ENCODE peak calls at places on chromosomes 1 and 21, in five cellular contexts. One of them, this sample, is unnamed.

GRCh38 chr1:47643506-47644215 is 205.8 kb downstream of the FOXD2 start:
- DNase-seq in heart left ventricle: no peak
- DNase-seq in stimulated activated CD8-positive, alpha-beta memory T cell treated with anti-CD3 and anti-CD28 coated beads, Interleukin-7, amount 100 ng/mL, for 24 hours: no peak
- DNase-seq in activated T-cell treated with anti-CD3 and anti-CD28 coated beads for 24 hours: no peak
- DNase-seq in activated naive CD4-positive, alpha-beta T cell treated with anti-CD3 and anti-CD28 coated beads, Interleukin-2, amount 10 ng/mL, durations not matched to agents 7 days and 5 days: no peak
- DNase-seq in this sample: no peak

GRCh38 chr1:47840791-47841190 is 156.4 kb downstream of the TRABD2B start:
- DNase-seq in heart left ventricle: no peak
- DNase-seq in stimulated activated CD8-positive, alpha-beta memory T cell treated with anti-CD3 and anti-CD28 coated beads, Interleukin-7, amount 100 ng/mL, for 24 hours: no peak
- DNase-seq in activated T-cell treated with anti-CD3 and anti-CD28 coated beads for 24 hours: no peak
- DNase-seq in activated naive CD4-positive, alpha-beta T cell treated with anti-CD3 and anti-CD28 coated beads, Interleukin-2, amount 10 ng/mL, durations not matched to agents 7 days and 5 days: no peak
- DNase-seq in this sample: no peak

GRCh38 chr1:101769520-101769919 is 227.2 kb downstream of the OLFM3 start:
- DNase-seq in heart left ventricle: no peak
- DNase-seq in stimulated activated CD8-positive, alpha-beta memory T cell treated with anti-CD3 and anti-CD28 coated beads, Interleukin-7, amount 100 ng/mL, for 24 hours: no peak
- DNase-seq in activated T-cell treated with anti-CD3 and anti-CD28 coated beads for 24 hours: no peak
- DNase-seq in activated naive CD4-positive, alpha-beta T cell treated with anti-CD3 and anti-CD28 coated beads, Interleukin-2, amount 10 ng/mL, durations not matched to agents 7 days and 5 days: no peak
- DNase-seq in this sample: no peak

GRCh38 chr1:212161231-212161781 is 123.9 kb upstream of the PPP2R5A start:
- DNase-seq in heart left ventricle: no peak
- DNase-seq in stimulated activated CD8-positive, alpha-beta memory T cell treated with anti-CD3 and anti-CD28 coated beads, Interleukin-7, amount 100 ng/mL, for 24 hours: no peak
- DNase-seq in activated T-cell treated with anti-CD3 and anti-CD28 coated beads for 24 hours: no peak
- DNase-seq in activated naive CD4-positive, alpha-beta T cell treated with anti-CD3 and anti-CD28 coated beads, Interleukin-2, amount 10 ng/mL, durations not matched to agents 7 days and 5 days: no peak
- DNase-seq in this sample: no peak

GRCh38 chr1:70754711-70755110 is 292.9 kb downstream of the PTGER3 start:
- DNase-seq in heart left ventricle: no peak
- DNase-seq in stimulated activated CD8-positive, alpha-beta memory T cell treated with anti-CD3 and anti-CD28 coated beads, Interleukin-7, amount 100 ng/mL, for 24 hours: no peak
- DNase-seq in activated T-cell treated with anti-CD3 and anti-CD28 coated beads for 24 hours: no peak
- DNase-seq in activated naive CD4-positive, alpha-beta T cell treated with anti-CD3 and anti-CD28 coated beads, Interleukin-2, amount 10 ng/mL, durations not matched to agents 7 days and 5 days: no peak
- DNase-seq in this sample: no peak

GRCh38 chr1:51237313-51237700 is 1.2 kb downstream of the RNF11 start:
- DNase-seq in heart left ventricle: no peak
- DNase-seq in stimulated activated CD8-positive, alpha-beta memory T cell treated with anti-CD3 and anti-CD28 coated beads, Interleukin-7, amount 100 ng/mL, for 24 hours: no peak
- DNase-seq in activated T-cell treated with anti-CD3 and anti-CD28 coated beads for 24 hours: no peak
- DNase-seq in activated naive CD4-positive, alpha-beta T cell treated with anti-CD3 and anti-CD28 coated beads, Interleukin-2, amount 10 ng/mL, durations not matched to agents 7 days and 5 days: no peak
- DNase-seq in this sample: no peak

GRCh38 chr1:1872329-1872994 is 18.4 kb downstream of the GNB1 start:
- DNase-seq in heart left ventricle: no peak
- DNase-seq in stimulated activated CD8-positive, alpha-beta memory T cell treated with anti-CD3 and anti-CD28 coated beads, Interleukin-7, amount 100 ng/mL, for 24 hours: no peak
- DNase-seq in activated T-cell treated with anti-CD3 and anti-CD28 coated beads for 24 hours: no peak
- DNase-seq in activated naive CD4-positive, alpha-beta T cell treated with anti-CD3 and anti-CD28 coated beads, Interleukin-2, amount 10 ng/mL, durations not matched to agents 7 days and 5 days: no peak
- DNase-seq in this sample: no peak

GRCh38 chr1:42851420-42851819 is 5.0 kb downstream of the ZNF691 start:
- DNase-seq in heart left ventricle: no peak
- DNase-seq in stimulated activated CD8-positive, alpha-beta memory T cell treated with anti-CD3 and anti-CD28 coated beads, Interleukin-7, amount 100 ng/mL, for 24 hours: no peak
- DNase-seq in activated T-cell treated with anti-CD3 and anti-CD28 coated beads for 24 hours: no peak
- DNase-seq in activated naive CD4-positive, alpha-beta T cell treated with anti-CD3 and anti-CD28 coated beads, Interleukin-2, amount 10 ng/mL, durations not matched to agents 7 days and 5 days: no peak
- DNase-seq in this sample: no peak

GRCh38 chr1:27322569-27323116 is 680 bp downstream of the TMEM222 start:
- DNase-seq in heart left ventricle: no peak
- DNase-seq in stimulated activated CD8-positive, alpha-beta memory T cell treated with anti-CD3 and anti-CD28 coated beads, Interleukin-7, amount 100 ng/mL, for 24 hours: no peak
- DNase-seq in activated T-cell treated with anti-CD3 and anti-CD28 coated beads for 24 hours: no peak
- DNase-seq in activated naive CD4-positive, alpha-beta T cell treated with anti-CD3 and anti-CD28 coated beads, Interleukin-2, amount 10 ng/mL, durations not matched to agents 7 days and 5 days: no peak
- DNase-seq in this sample: no peak

GRCh38 chr1:179229214-179230140 is at the start of gene ABL2:
- DNase-seq in heart left ventricle: peak
- DNase-seq in stimulated activated CD8-positive, alpha-beta memory T cell treated with anti-CD3 and anti-CD28 coated beads, Interleukin-7, amount 100 ng/mL, for 24 hours: peak
- DNase-seq in activated T-cell treated with anti-CD3 and anti-CD28 coated beads for 24 hours: peak
- DNase-seq in activated naive CD4-positive, alpha-beta T cell treated with anti-CD3 and anti-CD28 coated beads, Interleukin-2, amount 10 ng/mL, durations not matched to agents 7 days and 5 days: peak
- DNase-seq in this sample: peak

GRCh38 chr1:174666248-174666647 is 218.5 kb downstream of the GPR52 start:
- DNase-seq in heart left ventricle: no peak
- DNase-seq in stimulated activated CD8-positive, alpha-beta memory T cell treated with anti-CD3 and anti-CD28 coated beads, Interleukin-7, amount 100 ng/mL, for 24 hours: no peak
- DNase-seq in activated T-cell treated with anti-CD3 and anti-CD28 coated beads for 24 hours: no peak
- DNase-seq in activated naive CD4-positive, alpha-beta T cell treated with anti-CD3 and anti-CD28 coated beads, Interleukin-2, amount 10 ng/mL, durations not matched to agents 7 days and 5 days: no peak
- DNase-seq in this sample: no peak

GRCh38 chr1:53069265-53069662 is 7.3 kb downstream of the PODN start:
- DNase-seq in heart left ventricle: no peak
- DNase-seq in stimulated activated CD8-positive, alpha-beta memory T cell treated with anti-CD3 and anti-CD28 coated beads, Interleukin-7, amount 100 ng/mL, for 24 hours: no peak
- DNase-seq in activated T-cell treated with anti-CD3 and anti-CD28 coated beads for 24 hours: no peak
- DNase-seq in activated naive CD4-positive, alpha-beta T cell treated with anti-CD3 and anti-CD28 coated beads, Interleukin-2, amount 10 ng/mL, durations not matched to agents 7 days and 5 days: peak
- DNase-seq in this sample: peak

GRCh38 chr21:41926068-41926806 is 27.6 kb downstream of the C2CD2 start:
- DNase-seq in heart left ventricle: no peak
- DNase-seq in stimulated activated CD8-positive, alpha-beta memory T cell treated with anti-CD3 and anti-CD28 coated beads, Interleukin-7, amount 100 ng/mL, for 24 hours: no peak
- DNase-seq in activated T-cell treated with anti-CD3 and anti-CD28 coated beads for 24 hours: peak
- DNase-seq in activated naive CD4-positive, alpha-beta T cell treated with anti-CD3 and anti-CD28 coated beads, Interleukin-2, amount 10 ng/mL, durations not matched to agents 7 days and 5 days: peak
- DNase-seq in this sample: peak

GRCh38 chr1:205456868-205457724 is 1.3 kb upstream of the BLACAT1 start:
- DNase-seq in heart left ventricle: no peak
- DNase-seq in stimulated activated CD8-positive, alpha-beta memory T cell treated with anti-CD3 and anti-CD28 coated beads, Interleukin-7, amount 100 ng/mL, for 24 hours: no peak
- DNase-seq in activated T-cell treated with anti-CD3 and anti-CD28 coated beads for 24 hours: no peak
- DNase-seq in activated naive CD4-positive, alpha-beta T cell treated with anti-CD3 and anti-CD28 coated beads, Interleukin-2, amount 10 ng/mL, durations not matched to agents 7 days and 5 days: no peak
- DNase-seq in this sample: no peak

GRCh38 chr1:45012639-45013278 is 705 bp downstream of the UROD start:
- DNase-seq in heart left ventricle: peak
- DNase-seq in stimulated activated CD8-positive, alpha-beta memory T cell treated with anti-CD3 and anti-CD28 coated beads, Interleukin-7, amount 100 ng/mL, for 24 hours: no peak
- DNase-seq in activated T-cell treated with anti-CD3 and anti-CD28 coated beads for 24 hours: peak
- DNase-seq in activated naive CD4-positive, alpha-beta T cell treated with anti-CD3 and anti-CD28 coated beads, Interleukin-2, amount 10 ng/mL, durations not matched to agents 7 days and 5 days: peak
- DNase-seq in this sample: peak

GRCh38 chr1:198755715-198756114 is 116.9 kb downstream of the PTPRC start:
- DNase-seq in heart left ventricle: no peak
- DNase-seq in stimulated activated CD8-positive, alpha-beta memory T cell treated with anti-CD3 and anti-CD28 coated beads, Interleukin-7, amount 100 ng/mL, for 24 hours: no peak
- DNase-seq in activated T-cell treated with anti-CD3 and anti-CD28 coated beads for 24 hours: no peak
- DNase-seq in activated naive CD4-positive, alpha-beta T cell treated with anti-CD3 and anti-CD28 coated beads, Interleukin-2, amount 10 ng/mL, durations not matched to agents 7 days and 5 days: no peak
- DNase-seq in this sample: no peak

GRCh38 chr1:104468282-104468681 is 718.6 kb downstream of the AMY1C start:
- DNase-seq in heart left ventricle: no peak
- DNase-seq in stimulated activated CD8-positive, alpha-beta memory T cell treated with anti-CD3 and anti-CD28 coated beads, Interleukin-7, amount 100 ng/mL, for 24 hours: no peak
- DNase-seq in activated T-cell treated with anti-CD3 and anti-CD28 coated beads for 24 hours: no peak
- DNase-seq in activated naive CD4-positive, alpha-beta T cell treated with anti-CD3 and anti-CD28 coated beads, Interleukin-2, amount 10 ng/mL, durations not matched to agents 7 days and 5 days: no peak
- DNase-seq in this sample: no peak

GRCh38 chr1:2228684-2229031 is 539 bp downstream of the SKI start:
- DNase-seq in heart left ventricle: peak
- DNase-seq in stimulated activated CD8-positive, alpha-beta memory T cell treated with anti-CD3 and anti-CD28 coated beads, Interleukin-7, amount 100 ng/mL, for 24 hours: no peak
- DNase-seq in activated T-cell treated with anti-CD3 and anti-CD28 coated beads for 24 hours: no peak
- DNase-seq in activated naive CD4-positive, alpha-beta T cell treated with anti-CD3 and anti-CD28 coated beads, Interleukin-2, amount 10 ng/mL, durations not matched to agents 7 days and 5 days: no peak
- DNase-seq in this sample: peak

GRCh38 chr1:241639653-241640148 is 468 bp downstream of the CHML start:
- DNase-seq in heart left ventricle: peak
- DNase-seq in stimulated activated CD8-positive, alpha-beta memory T cell treated with anti-CD3 and anti-CD28 coated beads, Interleukin-7, amount 100 ng/mL, for 24 hours: no peak
- DNase-seq in activated T-cell treated with anti-CD3 and anti-CD28 coated beads for 24 hours: no peak
- DNase-seq in activated naive CD4-positive, alpha-beta T cell treated with anti-CD3 and anti-CD28 coated beads, Interleukin-2, amount 10 ng/mL, durations not matched to agents 7 days and 5 days: peak
- DNase-seq in this sample: no peak

GRCh38 chr1:112395261-112395831 is 668 bp upstream of the CTTNBP2NL start:
- DNase-seq in heart left ventricle: no peak
- DNase-seq in stimulated activated CD8-positive, alpha-beta memory T cell treated with anti-CD3 and anti-CD28 coated beads, Interleukin-7, amount 100 ng/mL, for 24 hours: no peak
- DNase-seq in activated T-cell treated with anti-CD3 and anti-CD28 coated beads for 24 hours: no peak
- DNase-seq in activated naive CD4-positive, alpha-beta T cell treated with anti-CD3 and anti-CD28 coated beads, Interleukin-2, amount 10 ng/mL, durations not matched to agents 7 days and 5 days: no peak
- DNase-seq in this sample: no peak

GRCh38 chr1:6101826-6102225 is 56.1 kb downstream of the KCNAB2 start:
- DNase-seq in heart left ventricle: no peak
- DNase-seq in stimulated activated CD8-positive, alpha-beta memory T cell treated with anti-CD3 and anti-CD28 coated beads, Interleukin-7, amount 100 ng/mL, for 24 hours: no peak
- DNase-seq in activated T-cell treated with anti-CD3 and anti-CD28 coated beads for 24 hours: no peak
- DNase-seq in activated naive CD4-positive, alpha-beta T cell treated with anti-CD3 and anti-CD28 coated beads, Interleukin-2, amount 10 ng/mL, durations not matched to agents 7 days and 5 days: no peak
- DNase-seq in this sample: no peak

GRCh38 chr1:43274804-43275180 is 5.0 kb downstream of the TMEM125 start:
- DNase-seq in heart left ventricle: no peak
- DNase-seq in stimulated activated CD8-positive, alpha-beta memory T cell treated with anti-CD3 and anti-CD28 coated beads, Interleukin-7, amount 100 ng/mL, for 24 hours: no peak
- DNase-seq in activated T-cell treated with anti-CD3 and anti-CD28 coated beads for 24 hours: no peak
- DNase-seq in activated naive CD4-positive, alpha-beta T cell treated with anti-CD3 and anti-CD28 coated beads, Interleukin-2, amount 10 ng/mL, durations not matched to agents 7 days and 5 days: no peak
- DNase-seq in this sample: peak

GRCh38 chr1:182084487-182085316 is 23.2 kb upstream of the ZNF648 start:
- DNase-seq in heart left ventricle: peak
- DNase-seq in stimulated activated CD8-positive, alpha-beta memory T cell treated with anti-CD3 and anti-CD28 coated beads, Interleukin-7, amount 100 ng/mL, for 24 hours: peak
- DNase-seq in activated T-cell treated with anti-CD3 and anti-CD28 coated beads for 24 hours: peak
- DNase-seq in activated naive CD4-positive, alpha-beta T cell treated with anti-CD3 and anti-CD28 coated beads, Interleukin-2, amount 10 ng/mL, durations not matched to agents 7 days and 5 days: peak
- DNase-seq in this sample: peak

GRCh38 chr1:67540733-67541125 is 110.5 kb upstream of the SERBP1 start:
- DNase-seq in heart left ventricle: no peak
- DNase-seq in stimulated activated CD8-positive, alpha-beta memory T cell treated with anti-CD3 and anti-CD28 coated beads, Interleukin-7, amount 100 ng/mL, for 24 hours: no peak
- DNase-seq in activated T-cell treated with anti-CD3 and anti-CD28 coated beads for 24 hours: no peak
- DNase-seq in activated naive CD4-positive, alpha-beta T cell treated with anti-CD3 and anti-CD28 coated beads, Interleukin-2, amount 10 ng/mL, durations not matched to agents 7 days and 5 days: no peak
- DNase-seq in this sample: no peak

GRCh38 chr1:24263746-24264145 is 55.4 kb upstream of the GRHL3 start:
- DNase-seq in heart left ventricle: no peak
- DNase-seq in stimulated activated CD8-positive, alpha-beta memory T cell treated with anti-CD3 and anti-CD28 coated beads, Interleukin-7, amount 100 ng/mL, for 24 hours: no peak
- DNase-seq in activated T-cell treated with anti-CD3 and anti-CD28 coated beads for 24 hours: no peak
- DNase-seq in activated naive CD4-positive, alpha-beta T cell treated with anti-CD3 and anti-CD28 coated beads, Interleukin-2, amount 10 ng/mL, durations not matched to agents 7 days and 5 days: no peak
- DNase-seq in this sample: no peak

GRCh38 chr1:66444438-66445265 is 89.3 kb upstream of the SGIP1 start:
- DNase-seq in heart left ventricle: no peak
- DNase-seq in stimulated activated CD8-positive, alpha-beta memory T cell treated with anti-CD3 and anti-CD28 coated beads, Interleukin-7, amount 100 ng/mL, for 24 hours: no peak
- DNase-seq in activated T-cell treated with anti-CD3 and anti-CD28 coated beads for 24 hours: no peak
- DNase-seq in activated naive CD4-positive, alpha-beta T cell treated with anti-CD3 and anti-CD28 coated beads, Interleukin-2, amount 10 ng/mL, durations not matched to agents 7 days and 5 days: no peak
- DNase-seq in this sample: no peak

GRCh38 chr21:33196956-33197374 is 32.8 kb upstream of the IFNAR2 start:
- DNase-seq in heart left ventricle: peak
- DNase-seq in stimulated activated CD8-positive, alpha-beta memory T cell treated with anti-CD3 and anti-CD28 coated beads, Interleukin-7, amount 100 ng/mL, for 24 hours: no peak
- DNase-seq in activated T-cell treated with anti-CD3 and anti-CD28 coated beads for 24 hours: peak
- DNase-seq in activated naive CD4-positive, alpha-beta T cell treated with anti-CD3 and anti-CD28 coated beads, Interleukin-2, amount 10 ng/mL, durations not matched to agents 7 days and 5 days: peak
- DNase-seq in this sample: peak

This sample was measured in activated effector memory CD4-positive, alpha-beta T cell treated with anti-CD3 and anti-CD28 coated beads, Interleukin-2, amount 50 U/mL, for 16 hours.